ENCODE peak calls at places on chromosomes 6 and 20, in eight cellular contexts. J is fibroblast of pulmonary artery, W is testis, T is mucosa of descending colon, C is Peyer's patch, V is left ventricle myocardium inferior, U is lower lobe of right lung, H is choroid plexus epithelial cell. M is an unnamed sample.

GRCh38 chr6:98847392-98847766 is 13.0 kb downstream of the POU3F2 start:
- DNase-seq in U (no peak), T (no peak), W (no peak), H (no peak), V (no peak), C (no peak), J (no peak), M (no peak)

GRCh38 chr6:4941782-4942672 is 61.8 kb downstream of the RPP40 start:
- DNase-seq in U (no peak), V (no peak), J (peak; percentile 88), C (no peak), H (peak; percentile 97), T (no peak), W (no peak), M (peak; percentile 96)

GRCh38 chr20:5621305-5621704 is 128.9 kb upstream of the SHLD1 start:
- DNase-seq in C (no peak), H (no peak), U (no peak), W (no peak), V (no peak), T (no peak), J (peak; percentile 51), M (peak; percentile 64)

GRCh38 chr6:168493976-168494375 is 53.0 kb downstream of the SMOC2 start:
- DNase-seq in C (no peak), W (no peak), J (no peak), U (no peak), H (no peak), T (no peak), V (no peak), M (no peak)

GRCh38 chr6:30769088-30769852 is 24.9 kb upstream of the IER3 start:
- DNase-seq in C (peak; percentile 60), H (peak; percentile 91), J (peak; percentile 94), W (no peak), V (no peak), T (no peak), U (peak; percentile 62), M (peak; percentile 97)

GRCh38 chr6:54525731-54526130 is 217.5 kb downstream of the TINAG start:
- DNase-seq in J (peak; percentile 17), H (peak; percentile 56), T (no peak), W (no peak), V (no peak), U (no peak), C (no peak), M (peak; percentile 85)

GRCh38 chr20:49247792-49248191 is 28.6 kb downstream of the DDX27 start:
- DNase-seq in V (no peak), T (no peak), J (peak; percentile 33), H (no peak), C (no peak), U (no peak), W (no peak), M (no peak)

GRCh38 chr6:137497722-137498463 is 3.7 kb upstream of the OLIG3 start:
- DNase-seq in H (no peak), V (no peak), C (peak; percentile 60), W (no peak), J (no peak), U (peak; percentile 46), T (peak; percentile 36), M (no peak)

GRCh38 chr6:137020771-137021170 is 24.0 kb downstream of the IL20RA start:
- DNase-seq in V (no peak), C (no peak), T (no peak), H (no peak), W (no peak), J (no peak), U (no peak), M (no peak)

GRCh38 chr6:509676-510075 is 118.1 kb downstream of the IRF4 start:
- DNase-seq in J (no peak), V (no peak), C (no peak), W (no peak), H (no peak), T (no peak), U (no peak), M (no peak)

GRCh38 chr6:34317882-34318491 is 69.2 kb upstream of the SMIM29 start:
- DNase-seq in C (no peak), W (no peak), V (no peak), T (no peak), J (peak; percentile 51), H (no peak), U (no peak), M (no peak)
- H3K4me3 ChIP-seq in C (no peak overlapping the region), W (no peak overlapping the region), V (no peak overlapping the region), T (no peak overlapping the region), J (no peak overlapping the region), H (no peak overlapping the region), U (no peak overlapping the region), M (no peak overlapping the region)

GRCh38 chr6:93418448-93419303 is 683 bp downstream of the EPHA7 start:
- DNase-seq in W (peak; percentile 60), V (peak; percentile 20), J (peak; percentile 23), U (peak; percentile 47), T (peak; percentile 40), C (peak; percentile 52), H (peak; percentile 34), M (peak; percentile 27)

GRCh38 chr6:93416575-93417420 is 2.6 kb downstream of the EPHA7 start:
- DNase-seq in T (peak; percentile 25), U (peak; percentile 44), H (peak; percentile 35), W (peak; percentile 63), V (peak; percentile 27), C (peak; percentile 50), J (peak; percentile 12), M (peak; percentile 6)

GRCh38 chr6:93419304-93420162 is at the start of gene EPHA7:
- DNase-seq in J (peak; percentile 87), T (peak; percentile 91), V (peak; percentile 92), W (peak; percentile 98), H (peak; percentile 95), C (peak; percentile 87), U (peak; percentile 89), M (peak; percentile 79)

GRCh38 chr6:93418113-93418447 is 1.3 kb downstream of the EPHA7 start:
- DNase-seq in U (no peak), T (no peak), V (no peak), W (no peak), J (no peak), C (no peak), H (no peak), M (no peak)

DNA sequence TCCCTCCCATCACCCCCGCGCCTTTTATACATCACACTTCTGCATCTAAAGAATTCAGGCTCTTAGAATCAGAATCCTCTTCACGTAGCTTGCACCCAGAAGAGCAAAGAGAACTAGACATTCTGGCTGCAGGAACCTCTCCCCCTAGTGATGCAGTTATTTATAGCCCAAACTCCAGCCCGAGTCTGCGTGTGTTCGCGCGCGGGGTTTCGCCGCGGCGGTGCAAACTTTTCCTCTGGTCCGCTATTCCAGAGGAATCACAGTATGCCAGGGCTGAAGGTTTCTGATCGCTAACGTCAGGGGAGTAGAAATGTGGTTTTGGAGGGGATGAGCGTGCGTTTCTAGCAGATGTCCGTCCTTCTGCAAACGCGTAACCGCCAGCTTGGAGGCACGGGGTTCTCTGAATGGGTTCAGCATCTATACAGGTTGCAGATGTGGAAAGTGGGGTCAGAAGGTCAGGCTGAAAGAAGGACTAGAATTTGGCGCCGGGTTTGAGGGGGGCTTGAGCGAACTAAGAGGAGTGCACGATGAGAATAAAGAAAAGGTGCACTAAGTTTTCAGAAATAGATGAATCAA is 1.9 kb downstream of the EPHA7 start:
- DNase-seq in V (no peak), U (peak; percentile 23), C (no peak), J (peak; percentile 22), W (peak; percentile 18), T (peak; percentile 14), H (peak; percentile 53), M (peak; percentile 20)
- H3K4me3 ChIP-seq in V (peak overlapping the region; percentile 76), U (peak overlapping the region; percentile 58), C (peak overlapping the region; percentile 7), J (peak overlapping the region; percentile 57), W (peak overlapping the region; percentile 44), T (no peak overlapping the region), H (peak overlapping the region; percentile 55), M (peak overlapping the region; percentile 78)

GRCh38 chr6:16749516-16750485 is 11.5 kb downstream of the ATXN1 start:
- DNase-seq in T (no peak), U (no peak), J (no peak), H (no peak), W (no peak), V (no peak), C (no peak), M (peak; percentile 45)
- H3K4me3 ChIP-seq in T (no peak overlapping the region), U (no peak overlapping the region), J (no peak overlapping the region), H (no peak overlapping the region), W (no peak overlapping the region), V (no peak overlapping the region), C (no peak overlapping the region), M (no peak overlapping the region)

GRCh38 chr6:97094376-97094775 is 169.8 kb downstream of the KLHL32 start:
- DNase-seq in U (no peak), W (no peak), V (no peak), T (no peak), J (no peak), H (no peak), C (no peak), M (no peak)

GRCh38 chr6:97095466-97095865 is 170.9 kb downstream of the KLHL32 start:
- DNase-seq in C (no peak), V (no peak), W (no peak), U (no peak), J (no peak), H (no peak), T (no peak), M (no peak)

GRCh38 chr6:97102152-97102790 is 177.7 kb downstream of the KLHL32 start:
- DNase-seq in H (no peak), V (no peak), J (no peak), W (no peak), C (no peak), U (no peak), T (no peak), M (no peak)

GRCh38 chr6:97097068-97098047 is 172.8 kb downstream of the KLHL32 start:
- DNase-seq in H (no peak), W (no peak), J (no peak), U (no peak), T (no peak), C (no peak), V (no peak), M (no peak)
- H3K4me3 ChIP-seq in H (no peak overlapping the region), W (no peak overlapping the region), J (peak overlapping the region; percentile 33), U (no peak overlapping the region), T (no peak overlapping the region), C (no peak overlapping the region), V (peak overlapping the region; percentile 40), M (peak overlapping the region; percentile 19)

M was measured in astrocyte.